ENCODE peak calls at places on chromosomes 16 and 17, in ten cellular contexts. R, T, U, W, I, D, A, Q, C and V are unnamed samples.
A peak's percentile ranks its signal among the peaks of the same experiment; 100 is the strongest.

GRCh38 chr17:259341-259976 is 78.0 kb upstream of the DOC2B start:
- DNase-seq in R (no peak), T (no peak), U (no peak), W (no peak), I (no peak), D (no peak), A (no peak), Q (no peak), C (no peak), V (no peak)

GRCh38 chr16:8958344-8958808 is 5.3 kb downstream of the USP7 start:
- DNase-seq in R (peak; percentile 36), T (no peak), U (no peak), W (no peak), I (no peak), D (peak; percentile 40), A (no peak), Q (no peak), C (peak; percentile 66), V (peak; percentile 48)

GRCh38 chr17:64118452-64118979 is 11.4 kb downstream of the ERN1 start:
- DNase-seq in R (peak; percentile 72), T (no peak), U (no peak), W (no peak), I (no peak), D (peak; percentile 66), A (no peak), Q (no peak), C (no peak), V (peak; percentile 52)

GRCh38 chr16:23327836-23328235 is 25.7 kb downstream of the SCNN1B start:
- DNase-seq in R (no peak), T (no peak), U (no peak), W (no peak), I (no peak), D (no peak), A (no peak), Q (no peak), C (no peak), V (no peak)

GRCh38 chr17:76565728-76566612 is 19.7 kb downstream of the ST6GALNAC2 start:
- DNase-seq in R (no peak), T (no peak), U (no peak), W (no peak), I (no peak), D (no peak), A (no peak), Q (no peak), C (no peak), V (no peak)

GRCh38 chr17:63881935-63882601 is at the start of gene GH2:
- DNase-seq in R (peak; percentile 53), T (peak; percentile 46), U (no peak), W (peak; percentile 28), I (no peak), D (peak; percentile 53), A (peak; percentile 91), Q (peak; percentile 40), C (peak; percentile 46), V (peak; percentile 62)

GRCh38 chr17:35998018-35998545 is 3.3 kb downstream of the CCL15 start:
- DNase-seq in R (no peak), T (no peak), U (no peak), W (no peak), I (no peak), D (no peak), A (no peak), Q (no peak), C (no peak), V (no peak)

GRCh38 chr16:88317619-88317977 is 65.2 kb upstream of the ZNF469 start:
- DNase-seq in R (peak; percentile 83), T (no peak), U (no peak), W (no peak), I (no peak), D (peak; percentile 72), A (no peak), Q (no peak), C (peak; percentile 62), V (no peak)

GRCh38 chr16:67150058-67150832 is 553 bp downstream of the B3GNT9 start:
- DNase-seq in R (peak; percentile 83), T (no peak), U (no peak), W (no peak), I (no peak), D (peak; percentile 76), A (peak; percentile 51), Q (no peak), C (no peak), V (peak; percentile 90)

DNA sequence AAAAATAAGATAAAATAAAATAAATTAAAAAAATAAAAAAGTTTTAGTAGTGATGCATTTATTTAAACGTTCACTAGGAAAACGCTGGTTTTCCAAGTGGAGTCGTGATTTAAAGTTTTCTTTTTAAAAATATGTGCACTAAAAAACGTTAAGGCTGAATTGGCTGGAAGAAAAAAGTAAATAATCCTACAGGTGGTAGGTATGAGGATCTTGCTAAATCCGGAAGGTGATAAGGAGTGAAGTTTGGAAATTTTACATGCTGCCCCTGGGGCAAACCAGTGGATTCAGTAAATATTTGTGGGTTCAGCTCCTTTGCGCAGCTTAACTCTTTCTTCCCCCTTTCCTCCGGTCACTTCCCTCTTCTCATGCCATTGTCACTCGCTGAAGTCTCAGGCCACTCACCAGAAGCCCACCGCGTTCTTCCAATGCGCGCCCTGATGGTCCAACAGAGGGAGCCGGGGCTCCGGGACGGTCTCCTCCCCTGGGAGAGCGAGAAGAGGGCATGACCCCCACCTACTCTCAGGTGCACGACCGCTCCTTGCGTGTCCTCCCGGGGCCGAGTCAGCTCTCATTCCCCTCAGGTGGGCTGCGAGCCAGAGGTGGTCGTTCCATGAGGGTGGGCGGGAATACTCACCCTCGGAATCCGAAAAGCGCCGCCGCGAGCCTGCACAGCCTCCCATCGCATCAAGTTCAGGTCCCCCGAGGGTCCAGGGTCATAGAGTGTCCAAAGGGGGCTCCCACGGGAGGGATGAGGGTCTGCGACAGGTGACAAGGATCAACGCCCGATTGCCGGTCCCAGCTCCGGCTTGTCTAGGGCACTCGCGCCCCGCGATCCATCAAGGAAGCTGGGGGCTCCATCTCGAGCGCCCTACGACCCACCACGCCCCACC is 549 bp downstream of the CLN3 start:
- DNase-seq in R (peak; percentile 13), T (no peak), U (no peak), W (no peak), I (no peak), D (peak; percentile 5), A (peak; percentile 43), Q (peak; percentile 95), C (peak; percentile 4), V (peak; percentile 12)
- TF ChIP-seq CTCF in R (peak; percentile 42), T (no peak), U (peak; percentile 40), W (no peak), I (no peak), D (peak; percentile 34), A (no peak), Q (no peak), C (peak; percentile 51), V (peak; percentile 40)

GRCh38 chr17:49603238-49603637 is 27.6 kb downstream of the NXPH3 start:
- DNase-seq in R (peak; percentile 61), T (no peak), U (no peak), W (no peak), I (no peak), D (peak; percentile 42), A (no peak), Q (no peak), C (no peak), V (no peak)

GRCh38 chr17:49602783-49603182 is 27.1 kb downstream of the NXPH3 start:
- DNase-seq in R (no peak), T (no peak), U (no peak), W (no peak), I (no peak), D (no peak), A (no peak), Q (no peak), C (no peak), V (no peak)

GRCh38 chr17:49604314-49604869 is 28.7 kb downstream of the NXPH3 start:
- DNase-seq in R (no peak), T (no peak), U (no peak), W (no peak), I (no peak), D (no peak), A (no peak), Q (no peak), C (no peak), V (no peak)

GRCh38 chr17:49600949-49601348 is 25.3 kb downstream of the NXPH3 start:
- DNase-seq in R (no peak), T (no peak), U (no peak), W (no peak), I (no peak), D (no peak), A (no peak), Q (no peak), C (no peak), V (no peak)

DNA sequence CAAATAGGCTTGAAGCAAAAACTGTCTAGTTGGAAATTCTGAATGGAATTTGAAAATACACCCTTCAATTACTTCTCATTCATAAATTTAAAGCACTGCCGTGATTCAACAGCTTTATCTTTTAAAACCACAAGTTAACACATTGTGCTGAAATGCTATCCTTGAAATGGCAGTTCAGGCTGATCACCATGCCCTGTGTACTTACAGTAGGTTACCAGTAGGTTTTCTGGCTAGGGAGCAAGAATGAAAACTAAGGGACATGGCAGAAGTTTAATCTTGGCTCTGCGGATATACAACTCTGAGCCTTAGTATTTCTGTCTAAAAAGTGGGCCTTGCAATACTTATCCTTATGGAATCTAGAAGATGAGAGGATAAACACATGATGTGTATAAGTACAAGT is 28.0 kb downstream of the NXPH3 start:
- DNase-seq in R (peak; percentile 59), T (no peak), U (no peak), W (no peak), I (no peak), D (peak; percentile 33), A (no peak), Q (no peak), C (no peak), V (no peak)
- TF ChIP-seq CTCF in R (peak; percentile 45), T (no peak), U (no peak), W (no peak), I (no peak), D (peak; percentile 26), A (no peak), Q (peak; percentile 22), C (peak; percentile 45), V (peak; percentile 40)

DNA sequence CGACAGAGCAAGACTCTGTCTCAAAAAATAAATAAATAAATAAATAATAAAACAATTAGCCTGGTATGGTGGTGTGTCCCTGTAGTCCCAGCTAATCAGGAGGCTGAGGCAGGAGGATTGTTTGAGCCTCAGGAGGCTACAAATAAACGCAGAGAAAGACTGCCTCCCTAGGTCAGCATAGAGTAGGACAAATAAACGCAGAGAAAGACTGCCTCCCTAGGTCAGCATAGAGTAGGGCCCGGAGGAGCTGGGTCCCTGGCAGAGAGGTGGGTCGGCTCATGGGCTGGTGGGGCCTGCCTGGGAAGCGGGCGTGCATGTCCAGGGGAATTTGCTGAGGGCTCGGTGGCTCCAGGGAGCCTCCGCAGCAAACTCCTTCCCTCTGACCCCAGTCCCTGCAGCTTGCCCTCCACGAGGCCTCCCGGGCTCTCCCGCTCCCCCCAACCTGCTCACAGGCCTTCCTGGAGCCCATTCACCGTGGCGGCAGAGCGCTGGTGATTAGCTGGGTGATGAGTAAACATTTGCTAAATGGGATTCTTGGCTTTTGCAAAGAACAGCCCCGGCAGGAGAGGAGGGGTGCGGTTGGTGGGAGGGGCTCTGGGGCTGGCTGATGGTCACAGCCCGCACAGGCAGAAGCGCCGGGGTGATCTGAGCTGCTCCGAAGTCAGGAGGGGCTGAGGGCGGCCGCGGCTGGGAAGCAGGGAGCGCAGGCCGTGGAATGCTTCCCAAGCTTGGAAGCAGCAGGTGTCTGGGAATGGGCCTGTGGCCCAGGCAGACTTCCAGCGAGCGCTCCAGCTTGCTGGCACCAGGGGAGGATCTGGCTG is 93.2 kb downstream of the RTN4RL1 start:
- DNase-seq in R (no peak), T (no peak), U (no peak), W (no peak), I (no peak), D (no peak), A (no peak), Q (no peak), C (no peak), V (peak; percentile 54)
- TF ChIP-seq CTCF in R (no peak), T (no peak), U (no peak), W (no peak), I (no peak), D (no peak), A (no peak), Q (no peak), C (no peak), V (no peak)

GRCh38 chr17:81493198-81494038 is 19.2 kb downstream of the ACTG1 start:
- DNase-seq in R (no peak), T (no peak), U (no peak), W (no peak), I (no peak), D (no peak), A (no peak), Q (no peak), C (no peak), V (no peak)
- TF ChIP-seq CTCF in R (no peak), T (no peak), U (no peak), W (no peak), I (no peak), D (no peak), A (no peak), Q (no peak), C (no peak), V (no peak)